ENCODE peak calls at places on chromosomes 4 and X, in four cellular contexts. One of them, this sample, is unnamed.

GRCh38 chrX:96052078-96052477 is 632.6 kb upstream of the DIAPH2 start:
- DNase-seq in GM12878: no peak
- DNase-seq in H1: no peak
- DNase-seq in K562: no peak
- DNase-seq in this sample: no peak

GRCh38 chrX:72305286-72306084 is at the start of gene CITED1:
- DNase-seq in GM12878: no peak
- DNase-seq in H1: no peak
- DNase-seq in K562: no peak
- DNase-seq in this sample: no peak

GRCh38 chr4:150769235-150769634 is 187.3 kb downstream of the MAB21L2 start:
- DNase-seq in K562: peak; percentile 16
- DNase-seq in GM12878: no peak
- DNase-seq in H1: no peak
- DNase-seq in this sample: peak; percentile 67

GRCh38 chr4:16591867-16592266 is 306.6 kb downstream of the LDB2 start:
- DNase-seq in GM12878: no peak
- DNase-seq in K562: no peak
- DNase-seq in H1: no peak
- DNase-seq in this sample: no peak

GRCh38 chr4:17065821-17066220 is 167.4 kb upstream of the LDB2 start:
- DNase-seq in H1: no peak
- DNase-seq in GM12878: no peak
- DNase-seq in K562: no peak
- DNase-seq in this sample: no peak

GRCh38 chr4:7347981-7348380 is 86.7 kb downstream of the PSAPL1 start:
- DNase-seq in GM12878: no peak
- DNase-seq in H1: no peak
- DNase-seq in K562: no peak
- DNase-seq in this sample: no peak

GRCh38 chr4:20017035-20017434 is 234.7 kb upstream of the SLIT2 start:
- DNase-seq in GM12878: no peak
- DNase-seq in H1: no peak
- DNase-seq in K562: no peak
- DNase-seq in this sample: no peak

GRCh38 chr4:119237642-119238041 is 25.1 kb downstream of the USP53 start:
- DNase-seq in K562: no peak
- DNase-seq in H1: no peak
- DNase-seq in GM12878: no peak
- DNase-seq in this sample: no peak

GRCh38 chrX:15931362-15931761 is 76.7 kb upstream of the AP1S2 start:
- DNase-seq in K562: no peak
- DNase-seq in GM12878: no peak
- DNase-seq in H1: no peak
- DNase-seq in this sample: no peak

GRCh38 chr4:186942745-186943606 is 219.3 kb upstream of the FAT1 start:
- DNase-seq in K562: no peak
- DNase-seq in H1: no peak
- DNase-seq in GM12878: no peak
- DNase-seq in this sample: no peak

GRCh38 chr4:141575884-141576283 is 60.5 kb upstream of the IL15 start:
- DNase-seq in H1: no peak
- DNase-seq in GM12878: no peak
- DNase-seq in K562: no peak
- DNase-seq in this sample: no peak

GRCh38 chr4:7066493-7066892 is 1.4 kb downstream of the GRPEL1 start:
- DNase-seq in GM12878: no peak
- DNase-seq in H1: no peak
- DNase-seq in K562: no peak
- DNase-seq in this sample: no peak

GRCh38 chr4:14667624-14668295 is 334.5 kb upstream of the CPEB2 start:
- DNase-seq in H1: no peak
- DNase-seq in GM12878: no peak
- DNase-seq in K562: no peak
- DNase-seq in this sample: no peak

GRCh38 chr4:20248155-20248558 is 3.5 kb upstream of the SLIT2 start:
- DNase-seq in GM12878: no peak
- DNase-seq in H1: no peak
- DNase-seq in K562: no peak
- DNase-seq in this sample: peak; percentile 1

GRCh38 chrX:72280210-72280882 is 3.3 kb upstream of the RPS4X start:
- DNase-seq in H1: no peak
- DNase-seq in GM12878: no peak
- DNase-seq in K562: peak; percentile 59
- DNase-seq in this sample: no peak

GRCh38 chrX:17266171-17266570 is 108.8 kb upstream of the NHS start:
- DNase-seq in H1: no peak
- DNase-seq in GM12878: no peak
- DNase-seq in K562: no peak
- DNase-seq in this sample: no peak

GRCh38 chr4:173490817-173491518 is 39.1 kb downstream of the HAND2 start:
- DNase-seq in GM12878: no peak
- DNase-seq in K562: no peak
- DNase-seq in H1: no peak
- DNase-seq in this sample: peak; percentile 68

GRCh38 chr4:164621886-164622521 is 131.9 kb upstream of the SMIM31 start:
- DNase-seq in K562: no peak
- DNase-seq in H1: no peak
- DNase-seq in GM12878: no peak
- DNase-seq in this sample: no peak

GRCh38 chrX:13082286-13083065 is 38.1 kb upstream of the FAM9C start:
- DNase-seq in H1: no peak
- DNase-seq in K562: no peak
- DNase-seq in GM12878: no peak
- DNase-seq in this sample: no peak

GRCh38 chr4:71932941-71933340 is 98.9 kb upstream of the NPFFR2 start:
- DNase-seq in H1: no peak
- DNase-seq in GM12878: no peak
- DNase-seq in K562: no peak
- DNase-seq in this sample: no peak

GRCh38 chr4:141731481-141731880 is 95.1 kb downstream of the IL15 start:
- DNase-seq in K562: no peak
- DNase-seq in H1: no peak
- DNase-seq in GM12878: no peak
- DNase-seq in this sample: no peak

GRCh38 chr4:83108101-83108861 is 6.2 kb downstream of the PLAC8 start:
- DNase-seq in K562: no peak
- DNase-seq in H1: no peak
- DNase-seq in GM12878: no peak
- DNase-seq in this sample: no peak

GRCh38 chrX:87572911-87573310 is 55.3 kb downstream of the KLHL4 start:
- DNase-seq in GM12878: no peak
- DNase-seq in K562: no peak
- DNase-seq in H1: no peak
- DNase-seq in this sample: no peak

GRCh38 chr4:153468587-153468986 is 2.4 kb downstream of the TMEM131L start:
- DNase-seq in K562: no peak
- DNase-seq in GM12878: peak; percentile 87
- DNase-seq in H1: no peak
- DNase-seq in this sample: no peak

GRCh38 chr4:8724436-8725070 is 132.0 kb downstream of the CPZ start:
- DNase-seq in GM12878: no peak
- DNase-seq in H1: no peak
- DNase-seq in K562: no peak
- DNase-seq in this sample: no peak

GRCh38 chrX:87873347-87873941 is 355.8 kb downstream of the KLHL4 start:
- DNase-seq in GM12878: no peak
- DNase-seq in H1: no peak
- DNase-seq in K562: no peak
- DNase-seq in this sample: peak; percentile 0

GRCh38 chr4:121666091-121666679 is 30.6 kb downstream of the ANXA5 start:
- DNase-seq in K562: no peak
- DNase-seq in H1: no peak
- DNase-seq in GM12878: no peak
- DNase-seq in this sample: no peak

GRCh38 chrX:10450229-10450958 is 170.0 kb downstream of the MID1 start:
- DNase-seq in K562: no peak
- DNase-seq in GM12878: no peak
- DNase-seq in H1: no peak
- DNase-seq in this sample: no peak

GRCh38 chrX:107629533-107629909 is 1.2 kb downstream of the PRPS1 start:
- DNase-seq in GM12878: no peak
- DNase-seq in K562: peak; percentile 30
- DNase-seq in H1: no peak
- DNase-seq in this sample: peak; percentile 6
- TF ChIP-seq HDAC6 in GM12878: no peak
- TF ChIP-seq HDAC6 in K562: no peak
- TF ChIP-seq HDAC6 in H1: no peak
- TF ChIP-seq HDAC6 in this sample: no peak

GRCh38 chrX:152899111-152899873 is 1.4 kb downstream of the ZNF185 start:
- DNase-seq in H1: no peak
- DNase-seq in GM12878: no peak
- DNase-seq in K562: no peak
- DNase-seq in this sample: no peak

GRCh38 chrX:152899874-152900719 is 2.2 kb downstream of the ZNF185 start:
- DNase-seq in K562: no peak
- DNase-seq in H1: no peak
- DNase-seq in GM12878: no peak
- DNase-seq in this sample: no peak

GRCh38 chrX:152896450-152896849 is 1.4 kb upstream of the ZNF185 start:
- DNase-seq in GM12878: no peak
- DNase-seq in K562: no peak
- DNase-seq in H1: no peak
- DNase-seq in this sample: no peak

GRCh38 chrX:152897216-152898144 is at the start of gene ZNF185:
- DNase-seq in K562: no peak
- DNase-seq in H1: no peak
- DNase-seq in GM12878: no peak
- DNase-seq in this sample: no peak

GRCh38 chrX:152898442-152898841 is 575 bp downstream of the ZNF185 start:
- DNase-seq in K562: no peak
- DNase-seq in GM12878: no peak
- DNase-seq in H1: no peak
- DNase-seq in this sample: no peak
- H3K4me3 ChIP-seq in K562: no peak overlapping the region
- H3K4me3 ChIP-seq in GM12878: no peak overlapping the region
- H3K4me3 ChIP-seq in H1: no peak overlapping the region
- H3K4me3 ChIP-seq in this sample: no peak overlapping the region

GRCh38 chrX:133923113-133923512 is 62.3 kb downstream of the GPC3 start:
- DNase-seq in H1: no peak
- DNase-seq in GM12878: no peak
- DNase-seq in K562: no peak
- DNase-seq in this sample: no peak

GRCh38 chrX:133921084-133921483 is 64.3 kb downstream of the GPC3 start:
- DNase-seq in GM12878: no peak
- DNase-seq in K562: no peak
- DNase-seq in H1: no peak
- DNase-seq in this sample: no peak

GRCh38 chrX:133922390-133922772 is 63.0 kb downstream of the GPC3 start:
- DNase-seq in K562: no peak
- DNase-seq in GM12878: no peak
- DNase-seq in H1: no peak
- DNase-seq in this sample: no peak

GRCh38 chrX:133923548-133923947 is 61.8 kb downstream of the GPC3 start:
- DNase-seq in H1: no peak
- DNase-seq in GM12878: no peak
- DNase-seq in K562: no peak
- DNase-seq in this sample: no peak

GRCh38 chrX:133921764-133922389 is 63.5 kb downstream of the GPC3 start:
- DNase-seq in GM12878: no peak
- DNase-seq in H1: peak; percentile 38
- DNase-seq in K562: peak; percentile 23
- DNase-seq in this sample: peak; percentile 19
- TF ChIP-seq HDAC6 in GM12878: no peak
- TF ChIP-seq HDAC6 in H1: no peak
- TF ChIP-seq HDAC6 in K562: no peak
- TF ChIP-seq HDAC6 in this sample: no peak

DNA sequence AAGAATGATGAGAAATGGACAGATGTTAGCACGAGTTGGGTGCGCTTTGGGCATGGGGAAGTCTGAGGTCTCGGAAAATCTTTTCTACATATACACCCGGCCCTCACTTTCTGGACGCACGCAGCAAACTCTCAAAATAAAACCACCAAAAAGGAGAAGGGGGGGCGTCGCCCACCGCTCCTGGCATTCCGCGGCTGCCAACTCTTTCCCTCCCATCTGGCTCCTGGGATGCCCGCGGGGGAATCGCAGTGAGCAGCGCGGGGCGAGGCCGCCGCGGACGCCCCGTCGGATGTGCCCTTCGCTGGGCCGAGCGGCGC is 697 bp downstream of the IGFBP7 start:
- DNase-seq in GM12878: no peak
- DNase-seq in K562: no peak
- DNase-seq in H1: no peak
- DNase-seq in this sample: no peak
- H3K4me3 ChIP-seq in GM12878: no peak overlapping the region
- H3K4me3 ChIP-seq in K562: no peak overlapping the region
- H3K4me3 ChIP-seq in H1: peak overlapping the region; percentile 41
- H3K4me3 ChIP-seq in this sample: peak overlapping the region; percentile 53

GRCh38 chr4:112270643-112271484 is 14.8 kb downstream of the TIFA start:
- DNase-seq in K562: no peak
- DNase-seq in H1: no peak
- DNase-seq in GM12878: no peak
- DNase-seq in this sample: no peak
- TF ChIP-seq HDAC6 in K562: no peak
- TF ChIP-seq HDAC6 in H1: no peak
- TF ChIP-seq HDAC6 in GM12878: no peak
- TF ChIP-seq HDAC6 in this sample: no peak

DNA sequence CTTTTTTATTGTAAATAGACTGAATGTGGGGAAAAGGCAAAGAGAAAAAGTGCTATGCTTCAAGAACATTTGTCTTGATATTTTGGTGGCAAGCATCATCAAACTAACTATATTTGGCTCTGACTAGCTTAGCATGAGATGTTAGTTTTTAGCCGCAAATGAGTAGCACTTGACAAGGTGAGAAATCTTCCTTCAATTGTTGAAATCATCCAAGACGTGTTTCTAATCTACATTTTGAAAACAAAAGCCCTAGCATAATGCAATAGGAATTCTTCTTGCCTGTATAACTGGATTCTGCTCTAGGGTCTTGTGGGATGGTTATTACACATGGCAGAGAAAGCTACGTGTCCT is 92.5 kb downstream of the SORBS2 start:
- DNase-seq in GM12878: no peak
- DNase-seq in H1: no peak
- DNase-seq in K562: no peak
- DNase-seq in this sample: no peak
- H3K4me3 ChIP-seq in GM12878: no peak overlapping the region
- H3K4me3 ChIP-seq in H1: no peak overlapping the region
- H3K4me3 ChIP-seq in K562: no peak overlapping the region
- H3K4me3 ChIP-seq in this sample: no peak overlapping the region

DNA sequence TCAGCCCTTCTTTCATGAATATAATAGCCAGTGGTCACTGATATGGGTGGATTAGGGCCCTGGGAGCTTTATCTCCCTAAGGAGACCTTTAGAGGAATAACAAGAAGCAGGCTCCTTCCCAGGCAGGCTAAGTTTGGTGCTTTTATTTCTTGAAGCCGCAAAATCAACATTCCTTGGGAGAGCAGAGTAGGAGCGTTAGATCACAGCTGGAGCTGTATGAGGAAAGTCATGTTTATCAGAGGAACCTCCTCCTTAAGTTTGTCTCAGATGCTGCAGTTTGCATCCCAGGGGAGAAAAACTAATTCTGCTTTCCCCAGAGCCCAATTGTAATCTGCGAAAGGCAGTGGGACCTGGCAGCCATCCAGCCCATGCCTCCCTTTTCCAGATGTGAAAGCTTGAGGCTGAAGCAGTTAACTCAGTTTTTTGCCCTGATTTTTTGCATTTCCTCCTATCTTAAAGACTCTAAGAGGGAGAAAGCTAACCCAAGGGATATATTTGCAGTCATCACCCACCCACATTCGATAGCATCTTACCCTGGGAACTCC is 186.0 kb upstream of the FRMPD4 start:
- DNase-seq in GM12878: no peak
- DNase-seq in H1: no peak
- DNase-seq in K562: no peak
- DNase-seq in this sample: no peak
- TF ChIP-seq HDAC6 in GM12878: no peak
- TF ChIP-seq HDAC6 in H1: no peak
- TF ChIP-seq HDAC6 in K562: no peak
- TF ChIP-seq HDAC6 in this sample: no peak